ENCODE peak calls at places on chromosomes 12 and 14, in eight cellular contexts. I is left ventricle myocardium superior, G is NCI-H1417, H is HuH-7, U is SK-N-DZ, W is cardiac fibroblast, E is dermis blood vessel endothelial cell, B is mammary epithelial cell. F is an unnamed sample.

GRCh38 chr14:44778562-44778961 is 183.2 kb downstream of the KLHL28 start:
- DNase-seq in I (no peak), G (no peak), H (no peak), U (no peak), W (peak), E (no peak), B (peak), F (no peak)

GRCh38 chr12:14828896-14829295 is 14.4 kb downstream of the ART4 start:
- DNase-seq in I (no peak), G (no peak), H (no peak), U (peak), W (peak), E (peak), B (no peak), F (peak)

GRCh38 chr14:85300119-85300518 is 229.8 kb upstream of the FLRT2 start:
- DNase-seq in I (no peak), G (peak), H (no peak), U (no peak), W (no peak), E (no peak), B (no peak), F (no peak)

GRCh38 chr12:107374136-107374535 is 280.8 kb upstream of the CRY1 start:
- DNase-seq in I (no peak), G (no peak), H (no peak), U (no peak), W (no peak), E (no peak), B (no peak), F (no peak)

GRCh38 chr14:83887871-83888270 is 1642.1 kb upstream of the FLRT2 start:
- DNase-seq in I (no peak), G (no peak), H (no peak), U (no peak), W (no peak), E (no peak), B (no peak), F (no peak)

GRCh38 chr14:51724650-51725049 is 72.9 kb downstream of the FRMD6 start:
- DNase-seq in I (no peak), G (no peak), H (no peak), U (no peak), W (no peak), E (no peak), B (no peak), F (no peak)

GRCh38 chr12:21573733-21574358 is 30.8 kb downstream of the GYS2 start:
- DNase-seq in I (no peak), G (no peak), H (no peak), U (no peak), W (no peak), E (no peak), B (no peak), F (no peak)

GRCh38 chr12:11787921-11788849 is 138.7 kb downstream of the ETV6 start:
- DNase-seq in I (no peak), G (no peak), H (no peak), U (no peak), W (no peak), E (no peak), B (no peak), F (no peak)

GRCh38 chr12:27984275-27984674 is 11.7 kb upstream of the PTHLH start:
- DNase-seq in I (no peak), G (peak), H (no peak), U (no peak), W (peak), E (no peak), B (peak), F (peak)

GRCh38 chr12:55073043-55074022 is 52.9 kb upstream of the OR9K2 start:
- DNase-seq in I (peak), G (peak), H (peak), U (peak), W (peak), E (peak), B (peak), F (peak)

GRCh38 chr14:82759691-82760090 is 1226.0 kb upstream of the SEL1L start:
- DNase-seq in I (no peak), G (no peak), H (no peak), U (no peak), W (no peak), E (no peak), B (no peak), F (no peak)

GRCh38 chr12:9813821-9814798 is 13.2 kb upstream of the KLRF1 start:
- DNase-seq in I (peak), G (no peak), H (peak), U (peak), W (peak), E (peak), B (peak), F (peak)

GRCh38 chr14:34302654-34303053 is 159.4 kb downstream of the SPTSSA start:
- DNase-seq in I (no peak), G (peak), H (no peak), U (no peak), W (no peak), E (no peak), B (no peak), F (no peak)

GRCh38 chr12:121915841-121916321 is 2.5 kb upstream of the CFAP251 start:
- DNase-seq in I (no peak), G (peak), H (no peak), U (no peak), W (peak), E (no peak), B (peak), F (no peak)

GRCh38 chr12:34391771-34392581 is 369.7 kb downstream of the ALG10 start:
- DNase-seq in I (peak), G (no peak), H (no peak), U (no peak), W (no peak), E (no peak), B (no peak), F (no peak)

GRCh38 chr14:104989236-104989950 is 3.8 kb downstream of the CLBA1 start:
- DNase-seq in I (no peak), G (no peak), H (no peak), U (no peak), W (no peak), E (no peak), B (no peak), F (no peak)

GRCh38 chr12:793037-793436 is 40.7 kb downstream of the WNK1 start:
- DNase-seq in I (no peak), G (no peak), H (no peak), U (no peak), W (peak), E (no peak), B (no peak), F (no peak)

GRCh38 chr12:8648598-8649205 is 13.9 kb downstream of the MFAP5 start:
- DNase-seq in I (no peak), G (no peak), H (no peak), U (no peak), W (no peak), E (no peak), B (no peak), F (no peak)

GRCh38 chr12:50659260-50659659 is 104.6 kb upstream of the ATF1 start:
- DNase-seq in I (no peak), G (no peak), H (no peak), U (no peak), W (no peak), E (no peak), B (no peak), F (no peak)

GRCh38 chr12:53480425-53481107 is 18.7 kb downstream of the MAP3K12 start:
- DNase-seq in I (no peak), G (no peak), H (no peak), U (no peak), W (no peak), E (no peak), B (no peak), F (no peak)

GRCh38 chr12:78004451-78005093 is 173.9 kb downstream of the NAV3 start:
- DNase-seq in I (no peak), G (peak), H (no peak), U (no peak), W (no peak), E (no peak), B (no peak), F (no peak)

GRCh38 chr12:78236264-78236663 is 405.6 kb downstream of the NAV3 start:
- DNase-seq in I (no peak), G (no peak), H (no peak), U (no peak), W (peak), E (no peak), B (no peak), F (no peak)

GRCh38 chr12:20946732-20947131 is 136.2 kb downstream of the SLCO1B3 start:
- DNase-seq in I (no peak), G (peak), H (peak), U (peak), W (peak), E (peak), B (no peak), F (no peak)

GRCh38 chr12:122124370-122124769 is 45.8 kb downstream of the MLXIP start:
- DNase-seq in I (peak), G (no peak), H (no peak), U (no peak), W (no peak), E (no peak), B (no peak), F (no peak)

GRCh38 chr12:96486751-96487150 is 2.6 kb upstream of the CFAP54 start:
- DNase-seq in I (no peak), G (no peak), H (no peak), U (no peak), W (no peak), E (no peak), B (no peak), F (no peak)

GRCh38 chr14:63563370-63564026 is 20.3 kb upstream of the PPP2R5E start:
- DNase-seq in I (no peak), G (no peak), H (no peak), U (no peak), W (peak), E (peak), B (peak), F (no peak)

GRCh38 chr12:65781681-65782269 is 42.5 kb upstream of the HMGA2 start:
- DNase-seq in I (no peak), G (no peak), H (no peak), U (no peak), W (no peak), E (no peak), B (peak), F (no peak)